ENCODE peak calls at places on chromosomes 4 and X, in seven cellular contexts. One of them, this sample, is unnamed. For H3K27me3, the result is how much of the 10 kb centered on the place peaks cover.

GRCh38 chrX:120477453-120477852 is 8.4 kb upstream of the LAMP2 start:
- DNase-seq in Karpas-422: no peak
- DNase-seq in right cardiac atrium: no peak
- DNase-seq in tibial nerve: no peak
- DNase-seq in dorsolateral prefrontal cortex: no peak
- DNase-seq in GM23338: no peak
- DNase-seq in effector memory CD4-positive, alpha-beta T cell: no peak
- DNase-seq in this sample: no peak

GRCh38 chr4:3338321-3338838 is 45.6 kb downstream of the RGS12 start:
- DNase-seq in Karpas-422: no peak
- DNase-seq in right cardiac atrium: no peak
- DNase-seq in tibial nerve: no peak
- DNase-seq in dorsolateral prefrontal cortex: no peak
- DNase-seq in GM23338: no peak
- DNase-seq in effector memory CD4-positive, alpha-beta T cell: no peak
- DNase-seq in this sample: no peak

GRCh38 chr4:108003964-108004630 is 14.4 kb downstream of the HADH start:
- DNase-seq in Karpas-422: no peak
- DNase-seq in right cardiac atrium: no peak
- DNase-seq in tibial nerve: no peak
- DNase-seq in dorsolateral prefrontal cortex: no peak
- DNase-seq in GM23338: no peak
- DNase-seq in effector memory CD4-positive, alpha-beta T cell: no peak
- DNase-seq in this sample: no peak

GRCh38 chrX:137031517-137032377 is 2.0 kb downstream of the GPR101 start:
- DNase-seq in Karpas-422: no peak
- DNase-seq in right cardiac atrium: peak
- DNase-seq in tibial nerve: no peak
- DNase-seq in dorsolateral prefrontal cortex: peak
- DNase-seq in GM23338: peak
- DNase-seq in effector memory CD4-positive, alpha-beta T cell: no peak
- DNase-seq in this sample: peak

GRCh38 chrX:146456058-146456457 is 353.5 kb upstream of the CXorf51B start:
- DNase-seq in Karpas-422: no peak
- DNase-seq in right cardiac atrium: no peak
- DNase-seq in tibial nerve: no peak
- DNase-seq in dorsolateral prefrontal cortex: no peak
- DNase-seq in GM23338: peak
- DNase-seq in effector memory CD4-positive, alpha-beta T cell: no peak
- DNase-seq in this sample: no peak

GRCh38 chr4:173516621-173517612 is 13.1 kb downstream of the HAND2 start:
- DNase-seq in Karpas-422: no peak
- DNase-seq in right cardiac atrium: peak
- DNase-seq in tibial nerve: no peak
- DNase-seq in dorsolateral prefrontal cortex: no peak
- DNase-seq in GM23338: peak
- DNase-seq in effector memory CD4-positive, alpha-beta T cell: no peak
- DNase-seq in this sample: no peak

GRCh38 chr4:86498560-86499166 is 95.5 kb upstream of the PTPN13 start:
- DNase-seq in Karpas-422: peak
- DNase-seq in right cardiac atrium: no peak
- DNase-seq in tibial nerve: peak
- DNase-seq in dorsolateral prefrontal cortex: peak
- DNase-seq in GM23338: peak
- DNase-seq in effector memory CD4-positive, alpha-beta T cell: no peak
- DNase-seq in this sample: peak

GRCh38 chr4:145481164-145481941 is at the start of gene SMAD1:
- DNase-seq in Karpas-422: no peak
- DNase-seq in right cardiac atrium: peak
- DNase-seq in tibial nerve: peak
- DNase-seq in dorsolateral prefrontal cortex: peak
- DNase-seq in GM23338: peak
- DNase-seq in effector memory CD4-positive, alpha-beta T cell: no peak
- DNase-seq in this sample: no peak

GRCh38 chr4:127634181-127634580 is 1.4 kb downstream of the INTU start:
- DNase-seq in Karpas-422: no peak
- DNase-seq in right cardiac atrium: no peak
- DNase-seq in tibial nerve: no peak
- DNase-seq in dorsolateral prefrontal cortex: no peak
- DNase-seq in GM23338: no peak
- DNase-seq in effector memory CD4-positive, alpha-beta T cell: no peak
- DNase-seq in this sample: no peak

DNA sequence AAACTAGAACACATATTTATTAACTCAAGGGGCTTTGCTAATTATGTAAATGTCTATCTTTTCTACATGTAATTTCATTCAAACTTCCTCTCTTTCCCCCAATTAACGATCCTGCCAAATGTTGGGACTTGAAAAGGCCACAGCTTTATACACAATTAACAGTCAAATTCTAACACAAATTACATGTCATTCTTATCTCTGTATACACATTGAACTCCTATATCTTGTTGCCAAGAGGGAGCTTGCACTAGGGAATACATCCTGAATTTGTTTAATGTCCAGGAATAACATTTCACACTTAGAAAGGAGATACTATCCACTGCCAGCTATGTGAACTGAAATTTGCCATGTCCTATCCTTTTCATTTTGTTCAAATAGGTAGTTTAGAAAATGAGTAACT is 38.9 kb upstream of the MAB21L2 start:
- DNase-seq in Karpas-422: no peak
- DNase-seq in right cardiac atrium: no peak
- DNase-seq in tibial nerve: no peak
- DNase-seq in dorsolateral prefrontal cortex: no peak
- DNase-seq in GM23338: no peak
- DNase-seq in effector memory CD4-positive, alpha-beta T cell: no peak
- DNase-seq in this sample: no peak
- H3K4me3 ChIP-seq in Karpas-422: no peak
- H3K4me3 ChIP-seq in right cardiac atrium: no peak
- H3K4me3 ChIP-seq in tibial nerve: no peak
- H3K4me3 ChIP-seq in dorsolateral prefrontal cortex: no peak
- H3K4me3 ChIP-seq in GM23338: no peak
- H3K4me3 ChIP-seq in effector memory CD4-positive, alpha-beta T cell: no peak
- H3K4me3 ChIP-seq in this sample: no peak

GRCh38 chrX:20252392-20253231 is 14.1 kb downstream of the RPS6KA3 start:
- DNase-seq in Karpas-422: peak
- DNase-seq in right cardiac atrium: peak
- DNase-seq in tibial nerve: peak
- DNase-seq in dorsolateral prefrontal cortex: no peak
- DNase-seq in GM23338: peak
- DNase-seq in effector memory CD4-positive, alpha-beta T cell: peak
- DNase-seq in this sample: peak
- H3K27ac ChIP-seq in Karpas-422: no peak
- H3K27ac ChIP-seq in right cardiac atrium: no peak
- H3K27ac ChIP-seq in tibial nerve: no peak
- H3K27ac ChIP-seq in dorsolateral prefrontal cortex: no peak
- H3K27ac ChIP-seq in GM23338: no peak
- H3K27ac ChIP-seq in effector memory CD4-positive, alpha-beta T cell: peak
- H3K27ac ChIP-seq in this sample: no peak

GRCh38 chr4:16082424-16083216 is 1.2 kb downstream of the PROM1 start:
- DNase-seq in Karpas-422: no peak
- DNase-seq in right cardiac atrium: peak
- DNase-seq in tibial nerve: no peak
- DNase-seq in dorsolateral prefrontal cortex: no peak
- DNase-seq in GM23338: peak
- DNase-seq in effector memory CD4-positive, alpha-beta T cell: no peak
- DNase-seq in this sample: no peak
- H3K27me3 ChIP-seq in Karpas-422: under half
- H3K27me3 ChIP-seq in right cardiac atrium: under half
- H3K27me3 ChIP-seq in tibial nerve: under half
- H3K27me3 ChIP-seq in dorsolateral prefrontal cortex: under half
- H3K27me3 ChIP-seq in GM23338: under half
- H3K27me3 ChIP-seq in effector memory CD4-positive, alpha-beta T cell: under half
- H3K27me3 ChIP-seq in this sample: under half

GRCh38 chrX:128805236-128805635 is 718.1 kb downstream of the SMARCA1 start:
- DNase-seq in Karpas-422: no peak
- DNase-seq in right cardiac atrium: no peak
- DNase-seq in tibial nerve: no peak
- DNase-seq in dorsolateral prefrontal cortex: no peak
- DNase-seq in GM23338: no peak
- DNase-seq in effector memory CD4-positive, alpha-beta T cell: no peak
- DNase-seq in this sample: no peak
- H3K4me3 ChIP-seq in Karpas-422: no peak
- H3K4me3 ChIP-seq in right cardiac atrium: no peak
- H3K4me3 ChIP-seq in tibial nerve: no peak
- H3K4me3 ChIP-seq in dorsolateral prefrontal cortex: no peak
- H3K4me3 ChIP-seq in GM23338: no peak
- H3K4me3 ChIP-seq in effector memory CD4-positive, alpha-beta T cell: no peak
- H3K4me3 ChIP-seq in this sample: no peak

DNA sequence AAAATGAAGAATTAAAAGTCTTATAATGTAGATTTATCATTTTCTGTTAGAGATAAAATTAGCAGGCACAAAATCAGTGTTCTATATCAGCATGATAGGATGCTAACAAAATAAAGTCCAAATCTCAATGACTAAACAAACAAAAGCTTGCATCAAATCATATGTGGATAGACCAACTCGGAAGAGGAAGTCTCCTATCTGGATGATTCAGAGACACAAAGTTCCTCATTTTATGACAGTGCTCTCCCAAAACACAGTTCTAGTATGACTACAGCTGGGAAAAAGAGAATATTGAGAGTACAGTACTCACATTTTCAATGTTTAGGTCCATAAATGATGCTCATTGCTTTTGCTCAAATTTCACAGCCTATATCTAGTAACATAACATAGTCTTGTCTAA is 376.1 kb upstream of the CTSO start:
- DNase-seq in Karpas-422: no peak
- DNase-seq in right cardiac atrium: no peak
- DNase-seq in tibial nerve: no peak
- DNase-seq in dorsolateral prefrontal cortex: no peak
- DNase-seq in GM23338: no peak
- DNase-seq in effector memory CD4-positive, alpha-beta T cell: no peak
- DNase-seq in this sample: no peak
- H3K27ac ChIP-seq in Karpas-422: no peak
- H3K27ac ChIP-seq in right cardiac atrium: no peak
- H3K27ac ChIP-seq in tibial nerve: no peak
- H3K27ac ChIP-seq in dorsolateral prefrontal cortex: no peak
- H3K27ac ChIP-seq in GM23338: no peak
- H3K27ac ChIP-seq in effector memory CD4-positive, alpha-beta T cell: no peak
- H3K27ac ChIP-seq in this sample: no peak

DNA sequence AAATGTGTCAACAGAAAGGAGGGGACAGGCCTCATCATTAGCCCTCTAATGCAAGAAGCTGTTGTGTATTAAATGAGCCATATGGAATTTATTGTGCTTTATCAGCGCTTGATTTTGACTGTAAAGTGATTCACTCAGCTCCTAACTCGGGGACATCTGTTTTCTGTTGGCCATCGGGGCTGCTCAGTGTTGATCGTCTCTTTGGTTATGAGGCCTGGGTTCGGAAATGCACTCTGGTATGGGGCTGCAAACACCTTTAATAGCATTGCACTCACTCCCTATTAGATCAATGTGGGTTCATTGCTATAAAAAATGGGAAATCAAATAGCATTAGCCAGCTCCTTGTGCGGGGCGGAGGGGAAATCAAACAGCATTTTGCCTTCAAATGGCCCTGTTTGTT is 6.4 kb downstream of the ARX start:
- DNase-seq in Karpas-422: no peak
- DNase-seq in right cardiac atrium: no peak
- DNase-seq in tibial nerve: no peak
- DNase-seq in dorsolateral prefrontal cortex: no peak
- DNase-seq in GM23338: no peak
- DNase-seq in effector memory CD4-positive, alpha-beta T cell: no peak
- DNase-seq in this sample: no peak
- H3K27me3 ChIP-seq in Karpas-422: under half
- H3K27me3 ChIP-seq in right cardiac atrium: under half
- H3K27me3 ChIP-seq in tibial nerve: under half
- H3K27me3 ChIP-seq in dorsolateral prefrontal cortex: half or more
- H3K27me3 ChIP-seq in GM23338: half or more
- H3K27me3 ChIP-seq in effector memory CD4-positive, alpha-beta T cell: under half
- H3K27me3 ChIP-seq in this sample: under half

DNA sequence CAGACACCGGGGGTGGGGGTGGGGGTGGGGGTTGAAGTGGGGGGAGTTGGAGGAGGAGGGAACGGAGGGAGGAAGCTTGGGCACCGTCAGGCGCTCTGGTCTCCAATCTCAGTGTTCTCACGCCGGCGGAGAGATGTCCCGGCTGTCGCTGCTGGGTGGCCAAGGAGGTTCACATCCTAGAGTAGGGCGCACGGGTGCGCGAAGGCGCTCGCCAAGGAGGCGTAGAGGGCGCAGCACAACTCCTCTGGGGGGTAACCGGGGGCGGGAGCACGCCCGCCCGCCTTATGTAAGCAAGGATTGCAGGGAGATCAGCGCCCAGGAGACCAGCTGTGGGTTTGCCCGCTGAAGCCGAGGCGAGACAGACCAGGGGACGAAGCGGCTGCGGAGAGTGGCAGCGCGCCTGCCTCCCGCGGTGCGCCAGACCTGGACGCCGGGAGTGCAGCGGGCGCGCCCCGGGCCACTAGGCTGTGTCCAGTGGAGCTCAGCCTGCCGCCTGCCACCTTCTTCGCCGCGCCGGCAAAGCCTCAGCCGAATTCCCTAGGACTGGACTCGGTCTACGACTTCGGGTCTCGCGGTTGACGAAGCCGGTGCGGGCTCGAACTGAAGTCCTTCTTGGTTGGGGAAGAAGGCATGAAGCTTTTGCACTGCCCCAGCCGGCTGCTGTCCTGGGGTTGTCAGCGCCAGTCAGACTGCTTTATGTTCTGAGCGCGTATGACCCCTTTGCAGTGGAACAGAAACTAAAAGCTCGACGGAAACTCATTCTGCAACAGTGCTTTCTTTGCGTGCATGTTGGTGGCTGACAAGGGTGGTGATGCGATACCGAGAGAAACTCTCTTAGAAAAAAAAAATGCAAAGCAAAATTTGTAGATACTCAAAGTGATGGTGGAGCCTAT is 719 bp upstream of the UNC5C start:
- DNase-seq in Karpas-422: no peak
- DNase-seq in right cardiac atrium: peak
- DNase-seq in tibial nerve: peak
- DNase-seq in dorsolateral prefrontal cortex: peak
- DNase-seq in GM23338: peak
- DNase-seq in effector memory CD4-positive, alpha-beta T cell: no peak
- DNase-seq in this sample: no peak
- H3K4me3 ChIP-seq in Karpas-422: no peak
- H3K4me3 ChIP-seq in right cardiac atrium: peak
- H3K4me3 ChIP-seq in tibial nerve: peak
- H3K4me3 ChIP-seq in dorsolateral prefrontal cortex: peak
- H3K4me3 ChIP-seq in GM23338: peak
- H3K4me3 ChIP-seq in effector memory CD4-positive, alpha-beta T cell: peak
- H3K4me3 ChIP-seq in this sample: no peak

GRCh38 chr4:123399638-123400358 is 3.2 kb downstream of the SPRY1 start:
- DNase-seq in Karpas-422: no peak
- DNase-seq in right cardiac atrium: no peak
- DNase-seq in tibial nerve: peak
- DNase-seq in dorsolateral prefrontal cortex: no peak
- DNase-seq in GM23338: no peak
- DNase-seq in effector memory CD4-positive, alpha-beta T cell: no peak
- DNase-seq in this sample: no peak

GRCh38 chr4:123398151-123398802 is 1.7 kb downstream of the SPRY1 start:
- DNase-seq in Karpas-422: no peak
- DNase-seq in right cardiac atrium: peak
- DNase-seq in tibial nerve: peak
- DNase-seq in dorsolateral prefrontal cortex: peak
- DNase-seq in GM23338: peak
- DNase-seq in effector memory CD4-positive, alpha-beta T cell: peak
- DNase-seq in this sample: peak

GRCh38 chr4:123396294-123397275 is at the start of gene SPRY1:
- DNase-seq in Karpas-422: no peak
- DNase-seq in right cardiac atrium: peak
- DNase-seq in tibial nerve: peak
- DNase-seq in dorsolateral prefrontal cortex: peak
- DNase-seq in GM23338: peak
- DNase-seq in effector memory CD4-positive, alpha-beta T cell: peak
- DNase-seq in this sample: peak

GRCh38 chr4:123398803-123399637 is 2.4 kb downstream of the SPRY1 start:
- DNase-seq in Karpas-422: no peak
- DNase-seq in right cardiac atrium: peak
- DNase-seq in tibial nerve: peak
- DNase-seq in dorsolateral prefrontal cortex: peak
- DNase-seq in GM23338: peak
- DNase-seq in effector memory CD4-positive, alpha-beta T cell: peak
- DNase-seq in this sample: peak

GRCh38 chr4:123397276-123398150 is 918 bp downstream of the SPRY1 start:
- DNase-seq in Karpas-422: no peak
- DNase-seq in right cardiac atrium: peak
- DNase-seq in tibial nerve: peak
- DNase-seq in dorsolateral prefrontal cortex: peak
- DNase-seq in GM23338: peak
- DNase-seq in effector memory CD4-positive, alpha-beta T cell: peak
- DNase-seq in this sample: peak
- H3K27ac ChIP-seq in Karpas-422: no peak
- H3K27ac ChIP-seq in right cardiac atrium: peak
- H3K27ac ChIP-seq in tibial nerve: peak
- H3K27ac ChIP-seq in dorsolateral prefrontal cortex: peak
- H3K27ac ChIP-seq in GM23338: peak
- H3K27ac ChIP-seq in effector memory CD4-positive, alpha-beta T cell: peak
- H3K27ac ChIP-seq in this sample: peak

This sample was measured in CD8-positive, alpha-beta memory T cell.